ENCODE peak calls at places on chromosomes 4 and X, in ten cellular contexts. N, Y, H, K, G, T, B, Q, F and Z are unnamed samples.

GRCh38 chrX:13219990-13220764 is 99.7 kb downstream of the ATXN3L start:
- DNase-seq in F (no peak), G (no peak), Q (no peak), T (no peak), Y (no peak), K (no peak), B (no peak), H (no peak), N (no peak), Z (no peak)

GRCh38 chr4:158131037-158131436 is 41.8 kb downstream of the GASK1B start:
- DNase-seq in Q (no peak), Y (no peak), G (no peak), F (no peak), H (no peak), N (no peak), T (no peak), K (peak), B (no peak), Z (no peak)

GRCh38 chrX:96820935-96821334 is 62.8 kb upstream of the RPA4 start:
- DNase-seq in Q (no peak), Y (no peak), F (no peak), T (no peak), K (no peak), G (no peak), H (no peak), B (no peak), N (no peak), Z (no peak)

GRCh38 chr4:48109413-48110263 is 24.4 kb downstream of the TXK start:
- DNase-seq in Q (no peak), B (no peak), N (peak), G (no peak), F (no peak), H (peak), T (peak), Y (no peak), K (peak), Z (no peak)

GRCh38 chrX:46624090-46624786 is 50.7 kb downstream of the CHST7 start:
- DNase-seq in H (no peak), B (no peak), K (no peak), T (no peak), Y (no peak), Q (no peak), F (no peak), N (no peak), G (no peak), Z (no peak)

GRCh38 chr4:80016506-80016905 is 56.5 kb downstream of the ANTXR2 start:
- DNase-seq in B (no peak), Q (no peak), F (no peak), Y (no peak), K (peak), T (no peak), G (no peak), H (no peak), N (no peak), Z (no peak)

GRCh38 chrX:150361777-150362351 is 1.3 kb upstream of the MAMLD1 start:
- DNase-seq in B (no peak), T (no peak), H (peak), K (no peak), G (no peak), N (no peak), Y (no peak), F (peak), Q (peak), Z (no peak)

GRCh38 chrX:133045986-133046385 is 50.9 kb downstream of the USP26 start:
- DNase-seq in N (no peak), F (no peak), Y (no peak), Q (no peak), B (no peak), T (no peak), G (no peak), H (no peak), K (peak), Z (no peak)

GRCh38 chr4:122548886-122549630 is 71.8 kb downstream of the IL21 start:
- DNase-seq in F (no peak), K (no peak), Q (no peak), H (no peak), T (no peak), Y (no peak), G (no peak), B (no peak), N (no peak), Z (no peak)